ENCODE peak calls at places on chromosomes 6 and 20, in nine cellular contexts. P is Right ventricle myocardium superior; F is activated CD8-positive, alpha-beta memory T cell treated with anti-CD3 and anti-CD28 coated beads, Interleukin-2, amount 10 ng/mL, durations not matched to agents 7 days and 5 days; D is CD8-positive, alpha-beta T cell; N is B cell; V is A549; J is DND-41; U is activated naive CD8-positive, alpha-beta T cell treated with anti-CD3 and anti-CD28 coated beads, Interleukin-2, amount 50 U/mL, for 24 hours; I is heart left ventricle. R is an unnamed sample.

GRCh38 chr20:17896247-17896723 is 72.3 kb downstream of the SNX5 start:
- ATAC-seq in J (no peak), F (no peak), I (peak), V (no peak), U (no peak), D (no peak), P (peak), N (no peak), R (no peak)

GRCh38 chr6:126531840-126532239 is 191.9 kb downstream of the CENPW start:
- ATAC-seq in J (no peak), N (no peak), F (no peak), I (no peak), U (no peak), P (no peak), D (no peak), V (no peak), R (no peak)

GRCh38 chr20:47544240-47544639 is 42.6 kb downstream of the NCOA3 start:
- ATAC-seq in N (no peak), F (no peak), I (no peak), U (peak), V (no peak), D (peak), P (peak), J (no peak), R (peak)

GRCh38 chr6:34027445-34027936 is 118.4 kb downstream of the GRM4 start:
- ATAC-seq in F (peak), J (peak), N (peak), I (peak), U (peak), V (peak), P (peak), D (peak), R (peak)

GRCh38 chr6:53412751-53413150 is 64.0 kb upstream of the ELOVL5 start:
- ATAC-seq in V (no peak), U (no peak), I (no peak), J (no peak), P (no peak), D (no peak), F (no peak), N (no peak), R (no peak)

GRCh38 chr6:126252154-126252553 is 87.8 kb upstream of the CENPW start:
- ATAC-seq in J (peak), D (no peak), I (no peak), V (peak), F (no peak), U (no peak), P (no peak), N (no peak), R (no peak)

GRCh38 chr6:131660195-131660594 is 23.1 kb downstream of the ENPP3 start:
- ATAC-seq in D (no peak), V (no peak), P (no peak), N (no peak), J (no peak), I (no peak), U (peak), F (no peak), R (peak)

GRCh38 chr20:38452880-38453624 is 17.9 kb upstream of the SNHG17 start:
- ATAC-seq in V (no peak), D (no peak), I (peak), N (no peak), F (no peak), U (no peak), P (no peak), J (no peak), R (no peak)

GRCh38 chr20:3307078-3307477 is 68.1 kb upstream of the SLC4A11 start:
- ATAC-seq in J (no peak), D (no peak), V (no peak), F (no peak), U (no peak), I (peak), P (peak), N (no peak), R (no peak)

GRCh38 chr6:57033228-57033627 is 13.3 kb upstream of the KIAA1586 start:
- ATAC-seq in N (no peak), P (no peak), U (no peak), J (no peak), F (no peak), I (no peak), D (no peak), V (no peak), R (no peak)

GRCh38 chr6:151081658-151082057 is 158.1 kb upstream of the AKAP12 start:
- ATAC-seq in I (no peak), N (no peak), F (no peak), U (no peak), V (peak), P (no peak), D (no peak), J (no peak), R (no peak)

GRCh38 chr20:23155141-23155590 is 69.0 kb upstream of the CD93 start:
- ATAC-seq in J (no peak), N (no peak), V (no peak), I (no peak), F (no peak), P (no peak), D (no peak), U (no peak), R (no peak)

GRCh38 chr20:20276806-20277530 is 90.9 kb upstream of the INSM1 start:
- ATAC-seq in P (no peak), U (no peak), J (no peak), V (no peak), I (no peak), F (no peak), D (no peak), N (no peak), R (no peak)

GRCh38 chr6:103675807-103676406 is 1183.8 kb downstream of the HACE1 start:
- ATAC-seq in D (no peak), I (no peak), U (no peak), V (no peak), P (no peak), N (no peak), J (peak), F (no peak), R (no peak)

GRCh38 chr6:11702039-11702795 is 76.4 kb downstream of the ADTRP start:
- ATAC-seq in P (no peak), V (peak), F (no peak), I (peak), U (no peak), J (no peak), N (no peak), D (no peak), R (no peak)

GRCh38 chr6:112310439-112311154 is 36.5 kb upstream of the RFPL4B start:
- ATAC-seq in J (no peak), P (peak), I (peak), D (no peak), U (no peak), V (no peak), N (no peak), F (no peak), R (no peak)

GRCh38 chr20:46558511-46558959 is 8.1 kb upstream of the OCSTAMP start:
- ATAC-seq in P (no peak), F (no peak), U (peak), J (no peak), D (no peak), N (no peak), I (peak), V (peak), R (peak)

GRCh38 chr6:156582509-156582992 is 194.6 kb upstream of the ARID1B start:
- ATAC-seq in F (no peak), N (no peak), I (no peak), U (no peak), J (no peak), P (no peak), D (no peak), V (no peak), R (no peak)

GRCh38 chr6:69816569-69816968 is 19.8 kb upstream of the LMBRD1 start:
- ATAC-seq in F (no peak), P (no peak), J (peak), D (peak), U (peak), V (no peak), N (peak), I (no peak), R (no peak)

GRCh38 chr6:163249651-163250101 is 164.8 kb upstream of the QKI start:
- ATAC-seq in V (no peak), N (no peak), F (no peak), J (no peak), I (no peak), P (peak), D (no peak), U (no peak), R (no peak)

GRCh38 chr20:41275181-41275793 is 42.2 kb downstream of the ZHX3 start:
- ATAC-seq in J (no peak), F (no peak), I (no peak), N (no peak), P (no peak), D (no peak), U (no peak), V (no peak), R (no peak)

GRCh38 chr6:107264357-107264831 is 149.1 kb upstream of the BEND3 start:
- ATAC-seq in P (no peak), U (no peak), N (no peak), F (no peak), D (no peak), J (no peak), I (no peak), V (peak), R (no peak)

GRCh38 chr6:170294813-170295518 is 4.1 kb upstream of the DLL1 start:
- ATAC-seq in J (peak), I (no peak), P (no peak), V (peak), F (no peak), N (no peak), U (no peak), D (no peak), R (no peak)

GRCh38 chr6:111818539-111819226 is 54.6 kb downstream of the FYN start:
- ATAC-seq in F (peak), J (no peak), P (peak), N (peak), D (peak), I (peak), V (no peak), U (peak), R (peak)

GRCh38 chr6:33812669-33813068 is 8.9 kb upstream of the MLN start:
- ATAC-seq in J (peak), N (no peak), V (peak), U (no peak), I (peak), P (peak), F (peak), D (no peak), R (no peak)

GRCh38 chr6:38848760-38849159 is 133.6 kb downstream of the DNAH8 start:
- ATAC-seq in P (no peak), N (no peak), D (no peak), J (no peak), V (no peak), F (no peak), I (no peak), U (no peak), R (no peak)

GRCh38 chr20:9977629-9978028 is 57.2 kb upstream of the ANKEF1 start:
- ATAC-seq in P (no peak), N (no peak), J (no peak), F (no peak), U (no peak), D (no peak), I (no peak), V (peak), R (no peak)

GRCh38 chr6:84052204-84052882 is 18.8 kb downstream of the MRAP2 start:
- ATAC-seq in J (no peak), N (no peak), P (peak), D (no peak), F (no peak), V (peak), U (no peak), I (peak), R (no peak)

GRCh38 chr6:112680076-112680475 is 332.9 kb downstream of the RFPL4B start:
- ATAC-seq in J (no peak), D (no peak), N (no peak), I (no peak), P (no peak), F (no peak), U (no peak), V (no peak), R (no peak)

GRCh38 chr6:34227656-34228421 is 8.8 kb upstream of the HMGA1 start:
- ATAC-seq in F (no peak), D (no peak), J (no peak), I (no peak), U (no peak), V (no peak), N (no peak), P (no peak), R (no peak)

GRCh38 chr20:1945134-1945618 is 48.7 kb downstream of the PDYN start:
- ATAC-seq in V (no peak), I (peak), N (no peak), U (no peak), P (peak), J (no peak), F (no peak), D (no peak), R (no peak)

GRCh38 chr20:1469925-1470571 is 3.4 kb upstream of the NSFL1C start:
- ATAC-seq in V (peak), J (no peak), P (peak), I (peak), D (no peak), U (no peak), N (no peak), F (no peak), R (peak)

GRCh38 chr20:37315293-37316110 is 26.0 kb downstream of the MANBAL start:
- ATAC-seq in F (peak), P (peak), V (no peak), D (no peak), J (no peak), I (peak), N (peak), U (peak), R (no peak)

GRCh38 chr6:105109955-105110650 is 69.7 kb downstream of the POPDC3 start:
- ATAC-seq in U (no peak), V (no peak), N (no peak), D (no peak), F (no peak), I (no peak), J (no peak), P (no peak), R (no peak)

GRCh38 chr6:156886409-156886808 is 109.2 kb downstream of the ARID1B start:
- ATAC-seq in J (no peak), I (peak), V (no peak), F (no peak), U (peak), D (no peak), N (peak), P (peak), R (peak)

GRCh38 chr6:166341915-166342292 is 441 bp downstream of the SFT2D1 start:
- ATAC-seq in J (peak), F (peak), V (peak), D (peak), I (no peak), N (no peak), U (peak), P (no peak), R (peak)

GRCh38 chr20:59182401-59183044 is 18.9 kb downstream of the ZNF831 start:
- ATAC-seq in U (no peak), N (peak), P (no peak), F (no peak), V (no peak), D (no peak), J (no peak), I (no peak), R (no peak)

R was measured in activated T-helper 17 cell treated with anti-CD3 and anti-CD28 coated beads, Interleukin-2, amount 50 U/mL, for 72 hours.